ENCODE peak calls at places on chromosome 14, in four cellular contexts. Y, H, R and W are unnamed samples.

GRCh38 chr14:64766430-64767151 is 62.4 kb downstream of the PLEKHG3 start:
- DNase-seq in H (no peak), R (no peak), Y (no peak), W (no peak)

GRCh38 chr14:68879841-68880575 is 87.1 kb upstream of the ZFP36L1 start:
- DNase-seq in H (no peak), R (no peak), Y (no peak), W (no peak)

GRCh38 chr14:99035268-99035667 is 236.7 kb downstream of the BCL11B start:
- DNase-seq in R (peak), Y (peak), H (peak), W (peak)

GRCh38 chr14:64728856-64729255 is 24.6 kb downstream of the PLEKHG3 start:
- DNase-seq in H (no peak), Y (no peak), R (no peak), W (no peak)

GRCh38 chr14:52399886-52400599 is 85.9 kb downstream of the PTGER2 start:
- DNase-seq in Y (no peak), H (no peak), R (no peak), W (peak)

GRCh38 chr14:76926521-76927251 is 100.5 kb downstream of the LRRC74A start:
- DNase-seq in Y (peak), H (no peak), R (peak), W (peak)

GRCh38 chr14:54420478-54421116 is 20.6 kb downstream of the CNIH1 start:
- DNase-seq in R (no peak), H (peak), Y (no peak), W (peak)

GRCh38 chr14:69629225-69630127 is 18.1 kb downstream of the SUSD6 start:
- DNase-seq in Y (no peak), R (no peak), H (no peak), W (no peak)

GRCh38 chr14:69324341-69324931 is 64.5 kb downstream of the GALNT16 start:
- DNase-seq in R (no peak), H (no peak), Y (no peak), W (no peak)

GRCh38 chr14:89137514-89138163 is 279.4 kb downstream of the FOXN3 start:
- DNase-seq in Y (no peak), R (peak), H (peak), W (peak)

GRCh38 chr14:22814373-22814772 is 862 bp downstream of the SLC7A7 start:
- DNase-seq in H (no peak), Y (no peak), R (no peak), W (no peak)

GRCh38 chr14:68146812-68147211 is 327.2 kb downstream of the RAD51B start:
- DNase-seq in R (no peak), Y (no peak), H (no peak), W (peak)

GRCh38 chr14:59870277-59871165 is at the start of gene RTN1:
- DNase-seq in H (peak), Y (peak), R (peak), W (peak)

GRCh38 chr14:76329150-76329881 is 46.6 kb upstream of the ESRRB start:
- DNase-seq in H (no peak), R (no peak), Y (peak), W (no peak)

GRCh38 chr14:68216072-68216471 is 396.5 kb downstream of the RAD51B start:
- DNase-seq in H (no peak), Y (no peak), R (no peak), W (no peak)

GRCh38 chr14:32080001-32080510 is 3.0 kb downstream of the ARHGAP5 start:
- DNase-seq in Y (no peak), R (no peak), H (no peak), W (no peak)
- H3K4me3 ChIP-seq in Y (no peak), R (no peak), H (no peak), W (no peak)

GRCh38 chr14:65838565-65838964 is 426.0 kb downstream of the FUT8 start:
- DNase-seq in R (no peak), H (no peak), Y (no peak), W (no peak)
- H3K4me3 ChIP-seq in R (no peak), H (no peak), Y (no peak), W (no peak)

GRCh38 chr14:105873870-105874512 is 347.6 kb downstream of the TMEM121 start:
- DNase-seq in H (no peak), Y (no peak), R (no peak), W (no peak)
- H3K4me3 ChIP-seq in H (no peak), Y (no peak), R (no peak), W (no peak)

DNA sequence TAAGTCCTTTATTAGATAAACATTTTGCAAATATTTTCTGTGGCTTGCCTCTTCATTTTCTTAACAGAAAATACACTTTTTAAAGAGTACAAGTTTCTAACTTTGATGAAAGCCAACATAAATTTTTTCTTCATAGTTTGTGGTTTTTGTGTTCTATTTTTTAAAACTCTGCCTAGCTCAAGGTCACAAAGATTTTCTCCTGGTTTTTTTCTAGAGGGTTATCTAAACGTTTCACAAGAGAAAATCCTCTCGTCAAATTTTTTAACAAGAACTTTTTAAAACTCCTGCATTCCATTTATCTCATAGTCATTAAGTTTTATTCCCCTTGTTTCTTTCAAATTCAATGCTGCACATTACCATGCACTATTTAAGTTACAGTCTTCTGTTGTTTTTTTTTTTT is 8.2 kb downstream of the AREL1 start:
- DNase-seq in R (no peak), Y (no peak), H (no peak), W (no peak)
- H3K4me3 ChIP-seq in R (peak), Y (no peak), H (no peak), W (no peak)

GRCh38 chr14:96256420-96256819 is 410 bp downstream of the BDKRB1 start:
- DNase-seq in Y (no peak), H (no peak), R (no peak), W (peak)

GRCh38 chr14:96254696-96255095 is 1.3 kb upstream of the BDKRB1 start:
- DNase-seq in Y (no peak), R (no peak), H (no peak), W (no peak)

GRCh38 chr14:96257056-96257455 is 1.0 kb downstream of the BDKRB1 start:
- DNase-seq in H (no peak), Y (no peak), R (no peak), W (no peak)

GRCh38 chr14:96257900-96258299 is 1.9 kb downstream of the BDKRB1 start:
- DNase-seq in R (no peak), H (no peak), Y (no peak), W (no peak)

GRCh38 chr14:96255501-96256366 is at the start of gene BDKRB1:
- DNase-seq in R (no peak), H (no peak), Y (no peak), W (peak)
- H3K4me3 ChIP-seq in R (no peak), H (no peak), Y (no peak), W (peak)

DNA sequence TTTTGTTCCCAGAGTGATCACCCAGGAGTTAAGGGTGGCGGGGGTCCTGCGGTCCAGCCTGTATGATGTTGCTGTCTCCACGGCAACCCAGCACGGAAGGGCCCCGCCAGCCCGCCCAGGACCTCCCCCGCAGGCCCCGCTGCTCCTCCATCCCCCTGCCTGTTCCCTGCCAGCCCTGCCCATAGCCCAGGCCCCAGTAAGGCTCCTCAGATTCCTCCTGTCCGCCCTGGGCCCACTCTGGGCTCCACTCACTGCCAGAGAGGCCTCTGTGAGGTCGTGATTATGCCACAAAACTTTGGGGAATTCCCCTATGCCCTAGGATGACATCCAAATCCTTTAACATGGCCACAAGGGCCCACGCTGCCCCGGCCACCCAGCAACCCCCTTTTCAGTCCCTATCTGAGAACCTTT is 20.8 kb downstream of the HSP90AA1 start:
- DNase-seq in H (no peak), Y (no peak), R (no peak), W (no peak)
- H3K4me3 ChIP-seq in H (no peak), Y (no peak), R (no peak), W (no peak)

GRCh38 chr14:100374891-100375272 is 51.7 kb downstream of the SLC25A47 start:
- DNase-seq in Y (no peak), R (no peak), H (no peak), W (peak)
- H3K4me3 ChIP-seq in Y (peak), R (peak), H (peak), W (peak)

DNA sequence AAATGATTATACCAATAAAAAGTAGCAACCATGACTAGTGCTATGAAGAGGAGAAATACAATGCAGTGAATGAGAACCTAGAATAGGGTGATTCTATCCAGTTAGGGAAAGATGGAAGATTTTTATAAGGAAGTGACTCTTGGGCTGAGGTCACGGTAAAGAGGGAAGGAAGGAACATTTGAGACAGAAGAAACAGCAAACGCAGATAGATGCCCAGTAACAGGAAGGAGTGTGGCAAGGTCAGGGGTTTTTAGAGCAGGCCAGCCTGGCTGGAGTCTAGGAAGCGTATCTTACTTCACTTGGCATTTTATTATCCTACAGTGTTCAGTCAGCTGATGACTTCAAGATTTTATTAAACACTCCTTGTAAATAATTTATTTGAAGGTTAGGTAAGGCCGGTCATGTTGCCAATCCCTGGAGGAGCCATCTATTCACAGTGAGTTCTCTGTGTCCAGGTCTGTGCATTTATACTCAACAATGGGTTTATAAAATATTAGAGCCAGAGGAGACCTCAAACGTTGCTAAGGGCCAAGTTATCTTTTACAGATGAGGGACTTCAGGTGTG is 170.6 kb downstream of the PRKCH start:
- DNase-seq in H (no peak), R (peak), Y (peak), W (no peak)
- H3K4me3 ChIP-seq in H (no peak), R (no peak), Y (no peak), W (no peak)

GRCh38 chr14:104680806-104681688 is 8.4 kb upstream of the INF2 start:
- DNase-seq in Y (no peak), R (peak), H (peak), W (peak)
- H3K4me3 ChIP-seq in Y (no peak), R (peak), H (peak), W (peak)

DNA sequence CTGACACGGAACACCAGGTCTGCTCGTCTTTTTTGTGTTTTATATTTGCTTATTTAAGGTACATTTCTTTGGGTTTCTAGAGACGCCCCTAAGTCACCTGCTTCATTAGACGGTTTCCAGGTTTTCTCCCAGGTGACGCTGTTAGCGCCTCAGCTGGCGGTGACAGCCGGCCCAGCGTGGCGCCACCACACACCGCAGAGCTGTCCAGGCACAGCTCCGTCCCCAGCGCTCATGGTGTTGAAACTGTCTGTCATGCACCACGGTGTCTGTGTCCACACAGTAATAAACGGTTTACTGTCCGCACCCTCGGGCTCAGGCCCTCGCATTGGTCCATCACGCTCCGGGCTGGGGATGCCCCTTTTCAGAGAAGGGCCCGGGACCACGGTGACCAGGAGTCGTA is 15.5 kb downstream of the DEGS2 start:
- DNase-seq in R (no peak), H (no peak), Y (no peak), W (no peak)
- H3K4me3 ChIP-seq in R (no peak), H (no peak), Y (no peak), W (no peak)